ENCODE peak calls at places on chromosomes 1 and 21, in four cellular contexts. D, H, P and L are unnamed samples.

GRCh38 chr1:230286890-230287269 is 139.3 kb downstream of the PGBD5 start:
- DNase-seq in D (no peak), P (no peak), H (no peak), L (peak)

GRCh38 chr21:14742119-14742518 is 196.0 kb upstream of the SAMSN1 start:
- DNase-seq in H (no peak), P (no peak), D (no peak), L (no peak)

GRCh38 chr1:66723985-66724384 is 28.3 kb upstream of the DYNLT5 start:
- DNase-seq in H (no peak), D (no peak), P (no peak), L (no peak)

GRCh38 chr21:15132781-15133180 is 68.0 kb upstream of the NRIP1 start:
- DNase-seq in D (no peak), P (no peak), H (no peak), L (no peak)

GRCh38 chr1:199173356-199173755 is 534.5 kb downstream of the PTPRC start:
- DNase-seq in D (no peak), P (peak), H (peak), L (no peak)

GRCh38 chr1:182383934-182384333 is 7.7 kb downstream of the GLUL start:
- DNase-seq in D (no peak), P (no peak), H (no peak), L (no peak)

GRCh38 chr1:206023682-206024081 is at the start of gene CTSE:
- DNase-seq in H (no peak), P (no peak), D (no peak), L (no peak)

GRCh38 chr1:232327296-232327695 is 302.6 kb downstream of the SIPA1L2 start:
- DNase-seq in P (no peak), H (no peak), D (no peak), L (no peak)

GRCh38 chr1:167460836-167461235 is 57.5 kb downstream of the CD247 start:
- DNase-seq in D (peak), H (no peak), P (no peak), L (no peak)

GRCh38 chr1:159170639-159171038 is 776 bp upstream of the CADM3 start:
- DNase-seq in P (no peak), H (peak), D (no peak), L (no peak)

GRCh38 chr1:29981586-29982239 is 741.7 kb downstream of the MATN1 start:
- DNase-seq in H (no peak), D (no peak), P (no peak), L (peak)

GRCh38 chr1:11237364-11237755 is 25.0 kb downstream of the MTOR start:
- DNase-seq in D (no peak), H (no peak), P (no peak), L (no peak)

GRCh38 chr1:24437631-24438396 is 22.2 kb downstream of the NIPAL3 start:
- DNase-seq in D (no peak), P (peak), H (no peak), L (no peak)

GRCh38 chr1:247824023-247824422 is at the start of gene OR14A16:
- DNase-seq in D (no peak), P (no peak), H (no peak), L (no peak)

GRCh38 chr1:200178340-200178739 is 150.8 kb downstream of the NR5A2 start:
- DNase-seq in P (no peak), D (no peak), H (no peak), L (no peak)

GRCh38 chr1:67652800-67653199 is 32.2 kb upstream of the GADD45A start:
- DNase-seq in H (peak), P (peak), D (no peak), L (no peak)

GRCh38 chr1:43879414-43879813 is 54.2 kb upstream of the ARTN start:
- DNase-seq in P (peak), H (peak), D (no peak), L (no peak)

GRCh38 chr1:89100366-89100765 is 25.5 kb downstream of the GBP2 start:
- DNase-seq in P (no peak), H (no peak), D (no peak), L (no peak)

GRCh38 chr1:13702425-13703127 is 2.6 kb downstream of the PRDM2 start:
- DNase-seq in P (no peak), H (no peak), D (peak), L (no peak)

GRCh38 chr1:181396171-181396670 is 87.1 kb upstream of the CACNA1E start:
- DNase-seq in D (peak), H (no peak), P (no peak), L (no peak)

GRCh38 chr1:111736548-111737215 is 2.5 kb downstream of the INKA2 start:
- DNase-seq in D (no peak), H (no peak), P (no peak), L (no peak)